ENCODE peak calls at places on chromosomes 5 and 9, in four cellular contexts. K is upper lobe of left lung, W is A549, I is K562. J is an unnamed sample.

GRCh38 chr9:100581661-100582060 is 3.8 kb downstream of the CAVIN4 start:
- ATAC-seq in K (no peak), W (no peak), I (no peak), J (no peak)

GRCh38 chr9:19934301-19934868 is 145.5 kb upstream of the SLC24A2 start:
- ATAC-seq in K (no peak), W (peak; percentile 59), I (no peak), J (peak; percentile 51)

GRCh38 chr5:120960510-120960909 is 496.4 kb downstream of the PRR16 start:
- ATAC-seq in K (peak; percentile 55), W (no peak), I (no peak), J (no peak)

GRCh38 chr5:95617057-95617456 is 2.8 kb upstream of the GPR150 start:
- ATAC-seq in K (no peak), W (no peak), I (no peak), J (no peak)

GRCh38 chr9:87739546-87739945 is 13.6 kb downstream of the CTSL start:
- ATAC-seq in K (no peak), W (no peak), I (peak; percentile 69), J (no peak)

GRCh38 chr5:148729182-148729581 is 74.9 kb upstream of the HTR4 start:
- ATAC-seq in K (no peak), W (peak; percentile 53), I (peak; percentile 41), J (no peak)

GRCh38 chr5:149156435-149157083 is 15.3 kb downstream of the ABLIM3 start:
- ATAC-seq in K (no peak), W (no peak), I (no peak), J (no peak)

GRCh38 chr5:79561525-79561893 is 47.6 kb upstream of the HOMER1 start:
- ATAC-seq in K (no peak), W (no peak), I (no peak), J (no peak)

GRCh38 chr5:56075361-56075760 is 80.6 kb upstream of the IL6ST start:
- ATAC-seq in K (peak; percentile 72), W (no peak), I (no peak), J (peak; percentile 85)

GRCh38 chr9:5449521-5450359 is 602 bp upstream of the CD274 start:
- ATAC-seq in K (no peak), W (no peak), I (no peak), J (no peak)

GRCh38 chr5:57863661-57864060 is 381.1 kb upstream of the ACTBL2 start:
- ATAC-seq in K (no peak), W (no peak), I (no peak), J (no peak)
- H3K27ac ChIP-seq in K (no peak overlapping the region), W (no peak overlapping the region), I (no peak overlapping the region), J (no peak overlapping the region)

GRCh38 chr9:96854877-96855273 is 561 bp upstream of the ZNF782 start:
- ATAC-seq in K (no peak), W (no peak), I (no peak), J (no peak)
- H3K4me3 ChIP-seq in K (peak overlapping the region; percentile 88), W (peak overlapping the region; percentile 65), I (no peak overlapping the region), J (peak overlapping the region; percentile 83)

GRCh38 chr5:17212996-17213395 is 4.4 kb upstream of the BASP1 start:
- ATAC-seq in K (no peak), W (no peak), I (no peak), J (no peak)
- TF ChIP-seq EP300 in K (no peak), W (no peak), I (no peak), J (no peak)

GRCh38 chr9:95316274-95316673 is 1.2 kb downstream of the FANCC start:
- ATAC-seq in K (no peak), W (no peak), I (peak; percentile 14), J (no peak)

GRCh38 chr9:95317893-95318211 is 343 bp upstream of the FANCC start:
- ATAC-seq in K (no peak), W (no peak), I (no peak), J (no peak)

GRCh38 chr9:95316794-95317118 is 753 bp downstream of the FANCC start:
- ATAC-seq in K (peak; percentile 79), W (peak; percentile 75), I (peak; percentile 90), J (peak; percentile 79)

GRCh38 chr9:95315108-95315746 is 2.3 kb downstream of the FANCC start:
- ATAC-seq in K (no peak), W (no peak), I (no peak), J (no peak)

GRCh38 chr9:95317119-95317892 is at the start of gene FANCC:
- ATAC-seq in K (peak; percentile 94), W (peak; percentile 80), I (peak; percentile 91), J (peak; percentile 95)
- H3K27ac ChIP-seq in K (peak within 1 kb of the TSS; percentile 88), W (peak within 1 kb of the TSS; percentile 94), I (peak within 1 kb of the TSS; percentile 100), J (peak within 1 kb of the TSS; percentile 98)

GRCh38 chr9:7777776-7778175 is 21.8 kb downstream of the DMAC1 start:
- ATAC-seq in K (no peak), W (no peak), I (no peak), J (no peak)
- H3K4me3 ChIP-seq in K (no peak overlapping the region), W (no peak overlapping the region), I (no peak overlapping the region), J (no peak overlapping the region)

GRCh38 chr9:37936965-37937364 is 33.0 kb upstream of the SLC25A51 start:
- ATAC-seq in K (no peak), W (no peak), I (peak; percentile 98), J (no peak)

GRCh38 chr9:37939575-37940095 is 35.7 kb upstream of the SLC25A51 start:
- ATAC-seq in K (no peak), W (no peak), I (no peak), J (no peak)

GRCh38 chr9:37937403-37937802 is 33.5 kb upstream of the SLC25A51 start:
- ATAC-seq in K (no peak), W (no peak), I (no peak), J (no peak)

GRCh38 chr9:37936376-37936775 is 32.4 kb upstream of the SLC25A51 start:
- ATAC-seq in K (no peak), W (no peak), I (no peak), J (no peak)

DNA sequence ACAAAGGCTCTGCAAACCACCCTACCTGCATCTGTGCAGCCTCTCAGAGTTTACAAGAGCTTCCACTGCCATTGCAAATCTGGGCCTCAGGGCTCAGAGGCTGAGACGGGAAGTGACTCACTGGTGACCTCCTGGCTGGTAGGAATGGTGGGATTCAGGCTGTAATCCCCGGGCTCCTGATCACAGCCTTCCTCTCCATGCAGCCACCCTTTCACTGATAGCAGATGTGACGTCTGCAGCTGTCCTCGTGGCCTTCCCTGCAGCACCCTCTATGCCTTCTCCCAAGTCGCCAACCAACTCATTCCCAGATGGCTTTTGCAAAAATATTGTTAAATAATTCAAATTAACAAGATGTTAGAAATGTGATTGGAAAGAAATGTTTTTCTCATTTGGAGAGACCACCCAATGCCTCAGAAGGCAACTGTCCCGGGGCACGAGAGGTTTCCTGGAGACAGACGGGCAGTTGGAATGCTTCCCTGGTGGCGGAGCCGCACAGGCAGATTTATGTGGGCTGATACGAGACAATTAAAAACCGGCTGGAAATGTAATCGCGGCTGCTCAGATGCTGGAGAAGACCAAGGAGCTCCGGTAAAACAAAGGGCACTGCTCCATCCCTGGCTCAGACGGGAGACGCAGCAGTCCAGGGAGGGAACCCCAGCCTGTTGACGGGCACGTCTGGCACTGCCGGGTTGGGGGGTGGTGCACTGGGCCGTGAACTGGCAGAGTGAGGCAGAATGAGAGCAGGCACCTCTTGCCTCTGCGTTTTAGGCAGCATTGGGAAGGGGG is 34.4 kb upstream of the SLC25A51 start:
- ATAC-seq in K (no peak), W (no peak), I (no peak), J (no peak)
- TF ChIP-seq EP300 in K (no peak), W (no peak), I (no peak), J (no peak)

DNA sequence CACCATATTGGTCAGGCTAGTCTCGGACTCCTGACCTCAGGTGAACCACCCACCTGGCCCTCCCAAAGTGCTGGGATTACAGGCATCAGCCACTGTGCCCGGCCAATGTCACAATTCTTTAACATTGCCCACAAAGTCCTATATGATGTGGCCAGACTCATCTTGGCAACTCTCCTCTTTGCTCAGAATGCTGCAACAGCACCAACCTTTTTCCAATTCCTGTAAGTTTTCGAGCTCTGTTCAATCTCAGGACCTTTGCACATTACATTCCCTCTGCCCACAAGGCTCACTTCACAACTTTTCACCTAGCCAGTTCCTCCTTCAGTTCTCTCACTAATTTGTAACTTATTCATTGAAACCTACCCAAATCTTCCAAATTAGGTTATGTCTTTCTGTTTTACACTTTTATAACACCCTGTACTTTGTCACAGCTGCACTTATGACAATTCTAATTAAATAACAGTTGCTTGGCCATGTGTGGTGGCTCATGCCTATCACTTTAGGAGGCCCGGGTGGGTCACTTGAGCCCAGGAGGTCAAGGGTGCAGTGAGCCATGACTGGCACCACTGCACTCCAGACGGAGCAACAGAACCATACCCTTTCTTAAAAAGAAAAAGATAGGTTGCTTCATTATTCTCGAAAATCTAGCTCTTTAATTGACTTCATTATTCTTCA is 30.9 kb upstream of the GLDC start:
- ATAC-seq in K (no peak), W (no peak), I (no peak), J (no peak)
- H3K27ac ChIP-seq in K (no peak overlapping the region), W (no peak overlapping the region), I (no peak overlapping the region), J (no peak overlapping the region)

GRCh38 chr9:90882991-90883600 is 81.5 kb downstream of the SYK start:
- ATAC-seq in K (peak; percentile 46), W (no peak), I (no peak), J (no peak)

GRCh38 chr9:90881648-90882047 is 80.0 kb downstream of the SYK start:
- ATAC-seq in K (no peak), W (no peak), I (no peak), J (no peak)

GRCh38 chr9:90878562-90878961 is 76.9 kb downstream of the SYK start:
- ATAC-seq in K (no peak), W (no peak), I (no peak), J (no peak)

GRCh38 chr9:90880669-90881068 is 79.0 kb downstream of the SYK start:
- ATAC-seq in K (no peak), W (no peak), I (no peak), J (no peak)

GRCh38 chr9:90880066-90880465 is 78.4 kb downstream of the SYK start:
- ATAC-seq in K (no peak), W (no peak), I (no peak), J (no peak)
- H3K4me3 ChIP-seq in K (no peak overlapping the region), W (no peak overlapping the region), I (no peak overlapping the region), J (no peak overlapping the region)

GRCh38 chr9:83476513-83476912 is 61.7 kb downstream of the FRMD3 start:
- ATAC-seq in K (no peak), W (no peak), I (no peak), J (no peak)

GRCh38 chr9:83477120-83477519 is 61.1 kb downstream of the FRMD3 start:
- ATAC-seq in K (no peak), W (no peak), I (no peak), J (no peak)

GRCh38 chr9:83475741-83476140 is 62.5 kb downstream of the FRMD3 start:
- ATAC-seq in K (no peak), W (no peak), I (no peak), J (no peak)

GRCh38 chr9:83479765-83480164 is 58.4 kb downstream of the FRMD3 start:
- ATAC-seq in K (no peak), W (no peak), I (no peak), J (no peak)

GRCh38 chr9:83477571-83477970 is 60.6 kb downstream of the FRMD3 start:
- ATAC-seq in K (no peak), W (no peak), I (no peak), J (no peak)
- TF ChIP-seq EP300 in K (no peak), W (no peak), I (no peak), J (no peak)